ENCODE peak calls at places on chromosomes 12 and 14, in six cellular contexts. R is hippocampal formation; S is NCI-H524; Z is activated T-cell treated with anti-CD3 and anti-CD28 coated beads, Interleukin-2, amount 50 U/mL, for 72 hours; L is nucleus accumbens; D is left colon. H is an unnamed sample.

GRCh38 chr12:79438480-79439178 is 252.1 kb downstream of the PAWR start:
- DNase-seq in Z (no peak), L (no peak), S (no peak), D (no peak), R (no peak), H (no peak)

GRCh38 chr12:108833757-108834472 is 23.5 kb downstream of the SSH1 start:
- DNase-seq in S (no peak), Z (no peak), R (peak; percentile 15), D (no peak), L (no peak), H (no peak)

GRCh38 chr12:23055004-23055403 is 430.0 kb downstream of the ETNK1 start:
- DNase-seq in R (no peak), D (peak; percentile 12), S (peak; percentile 36), L (no peak), Z (peak; percentile 5), H (no peak)

GRCh38 chr12:80701388-80701787 is 6.0 kb upstream of the MYF6 start:
- DNase-seq in S (no peak), Z (no peak), L (no peak), R (no peak), D (no peak), H (no peak)

GRCh38 chr14:54420478-54421116 is 20.6 kb downstream of the CNIH1 start:
- DNase-seq in Z (no peak), S (peak; percentile 42), R (no peak), L (no peak), D (peak; percentile 33), H (no peak)

GRCh38 chr14:74601982-74602381 is 10.1 kb downstream of the LTBP2 start:
- DNase-seq in D (no peak), L (peak; percentile 6), Z (no peak), R (no peak), S (no peak), H (no peak)

GRCh38 chr14:41609704-41610183 is 3.1 kb downstream of the LRFN5 start:
- DNase-seq in R (peak; percentile 26), S (peak; percentile 99), D (peak; percentile 12), Z (no peak), L (no peak), H (no peak)

GRCh38 chr12:118528625-118529024 is 152.3 kb downstream of the SUDS3 start:
- DNase-seq in D (no peak), R (no peak), Z (no peak), S (no peak), L (no peak), H (no peak)

GRCh38 chr12:109719123-109720022 is 5.7 kb downstream of the FAM222A start:
- DNase-seq in S (peak; percentile 60), Z (no peak), D (no peak), R (no peak), L (no peak), H (no peak)

GRCh38 chr12:101619026-101619827 is 24.5 kb downstream of the MYBPC1 start:
- DNase-seq in S (no peak), L (no peak), Z (no peak), D (no peak), R (no peak), H (no peak)

GRCh38 chr14:65709576-65709975 is 297.0 kb downstream of the FUT8 start:
- DNase-seq in D (no peak), S (no peak), L (no peak), Z (no peak), R (no peak), H (no peak)

GRCh38 chr12:82174383-82174782 is 183.8 kb downstream of the CCDC59 start:
- DNase-seq in L (no peak), D (no peak), Z (no peak), R (no peak), S (no peak), H (no peak)

GRCh38 chr12:128829870-128830504 is 6.2 kb upstream of the SLC15A4 start:
- DNase-seq in D (no peak), R (no peak), S (peak; percentile 63), Z (peak; percentile 40), L (no peak), H (no peak)

GRCh38 chr12:26125451-26126339 is 858 bp upstream of the BHLHE41 start:
- DNase-seq in L (peak; percentile 38), S (peak; percentile 79), R (peak; percentile 80), Z (peak; percentile 45), D (peak; percentile 81), H (peak; percentile 87)

GRCh38 chr12:127293507-127294310 is 973.3 kb upstream of the TMEM132C start:
- DNase-seq in L (no peak), D (peak; percentile 59), Z (peak; percentile 62), S (peak; percentile 55), R (peak; percentile 7), H (peak; percentile 28)

GRCh38 chr12:85948340-85948739 is 74.2 kb downstream of the NTS start:
- DNase-seq in D (no peak), R (no peak), S (no peak), Z (no peak), L (no peak), H (no peak)

GRCh38 chr12:130982565-130983225 is 29.0 kb downstream of the ADGRD1 start:
- DNase-seq in D (no peak), Z (no peak), S (no peak), L (no peak), R (no peak), H (no peak)

GRCh38 chr14:99531221-99532096 is 50.2 kb downstream of the CCNK start:
- DNase-seq in D (no peak), Z (no peak), L (no peak), R (no peak), S (no peak), H (no peak)

GRCh38 chr12:110934093-110934852 is 13.9 kb upstream of the MYL2 start:
- DNase-seq in S (no peak), Z (no peak), D (no peak), R (no peak), L (no peak), H (no peak)

GRCh38 chr14:22221508-22221907 is 367.5 kb downstream of the DAD1 start:
- DNase-seq in D (no peak), L (no peak), S (peak; percentile 13), R (no peak), Z (no peak), H (no peak)

GRCh38 chr12:40946612-40947194 is 241.4 kb upstream of the PDZRN4 start:
- DNase-seq in D (no peak), L (no peak), R (no peak), Z (no peak), S (peak; percentile 40), H (no peak)

GRCh38 chr12:53231859-53232640 is at the start of gene RARG:
- DNase-seq in D (peak; percentile 66), S (no peak), L (no peak), R (peak; percentile 64), Z (peak; percentile 74), H (peak; percentile 55)

GRCh38 chr14:50060871-50061663 is 55.3 kb downstream of the VCPKMT start:
- DNase-seq in L (no peak), Z (peak; percentile 52), D (peak; percentile 34), R (no peak), S (peak; percentile 48), H (no peak)

GRCh38 chr12:113040722-113041168 is 15.8 kb upstream of the DTX1 start:
- DNase-seq in Z (no peak), D (no peak), S (peak; percentile 26), R (no peak), L (no peak), H (no peak)

GRCh38 chr12:123938679-123939480 is 33.8 kb downstream of the CCDC92 start:
- DNase-seq in R (no peak), S (no peak), Z (peak; percentile 18), D (no peak), L (no peak), H (no peak)

GRCh38 chr12:85872497-85873091 is 1.5 kb upstream of the NTS start:
- DNase-seq in Z (no peak), R (no peak), L (no peak), S (peak; percentile 61), D (no peak), H (no peak)

GRCh38 chr14:36057452-36058142 is 118.9 kb downstream of the PTCSC3 start:
- DNase-seq in S (no peak), L (no peak), Z (no peak), R (no peak), D (no peak), H (no peak)

GRCh38 chr14:51539571-51540037 is 112.1 kb upstream of the FRMD6 start:
- DNase-seq in S (no peak), L (no peak), R (no peak), Z (no peak), D (no peak), H (no peak)

GRCh38 chr12:94594443-94594825 is 55.9 kb downstream of the TMCC3 start:
- DNase-seq in Z (no peak), D (no peak), S (no peak), R (no peak), L (no peak), H (no peak)

GRCh38 chr14:93155667-93156066 is 29.0 kb downstream of the MOAP1 start:
- DNase-seq in D (no peak), Z (no peak), S (no peak), L (no peak), R (no peak), H (no peak)

GRCh38 chr14:92719421-92719820 is 29.0 kb downstream of the LGMN start:
- DNase-seq in R (no peak), L (no peak), S (no peak), D (no peak), Z (no peak), H (no peak)

GRCh38 chr14:51086044-51086443 is 8.9 kb downstream of the TRIM9 start:
- DNase-seq in Z (no peak), D (no peak), L (no peak), S (no peak), R (no peak), H (no peak)

GRCh38 chr12:104219908-104220404 is 4.4 kb downstream of the TXNRD1 start:
- DNase-seq in R (no peak), Z (peak; percentile 71), L (no peak), D (peak; percentile 17), S (no peak), H (no peak)

GRCh38 chr14:81298911-81299310 is 78.2 kb upstream of the GTF2A1 start:
- DNase-seq in L (no peak), R (no peak), S (peak; percentile 84), Z (no peak), D (no peak), H (no peak)

GRCh38 chr12:14284189-14284722 is 81.2 kb upstream of the ATF7IP start:
- DNase-seq in Z (no peak), R (no peak), L (no peak), S (no peak), D (no peak), H (no peak)

GRCh38 chr14:99188721-99189120 is 83.3 kb downstream of the BCL11B start:
- DNase-seq in L (no peak), Z (peak; percentile 76), S (peak; percentile 16), D (no peak), R (no peak), H (no peak)

H was measured in substantia nigra.